ENCODE peak calls at places on chromosomes 3 and 15, in four cellular contexts. N is HepG2, Y is SJCRH30, J is cardiac muscle cell. K is an unnamed sample. For H3K9me3, the result is how much of the 10 kb centered on the place peaks cover.

GRCh38 chr3:72255736-72256559 is 471.0 kb upstream of the PROK2 start:
- DNase-seq in N (no peak), Y (peak), J (peak), K (no peak)

GRCh38 chr3:142543307-142543706 is 35.2 kb downstream of the ATR start:
- DNase-seq in N (no peak), Y (no peak), J (no peak), K (no peak)

GRCh38 chr15:43920201-43920600 is 93.4 kb downstream of the WDR76 start:
- DNase-seq in N (no peak), Y (no peak), J (peak), K (no peak)

GRCh38 chr3:86967062-86967461 is 23.9 kb downstream of the VGLL3 start:
- DNase-seq in N (no peak), Y (peak), J (no peak), K (no peak)

GRCh38 chr3:38649500-38650247 is at the start of gene SCN5A:
- DNase-seq in N (no peak), Y (peak), J (peak), K (no peak)

GRCh38 chr3:48686538-48687219 is 964 bp upstream of the NCKIPSD start:
- DNase-seq in N (no peak), Y (peak), J (no peak), K (no peak)

GRCh38 chr3:187958432-187959003 is 195.4 kb upstream of the LPP start:
- DNase-seq in N (no peak), Y (no peak), J (no peak), K (no peak)

GRCh38 chr3:188975612-188976314 is 196.0 kb upstream of the TPRG1 start:
- DNase-seq in N (no peak), Y (no peak), J (no peak), K (no peak)

GRCh38 chr15:49145651-49146609 is 9.5 kb downstream of the COPS2 start:
- DNase-seq in N (peak), Y (peak), J (peak), K (no peak)

GRCh38 chr15:52042051-52042851 is 23.2 kb downstream of the MAPK6 start:
- DNase-seq in N (no peak), Y (no peak), J (no peak), K (no peak)

GRCh38 chr3:129695203-129695602 is 88.7 kb upstream of the PLXND1 start:
- DNase-seq in N (no peak), Y (no peak), J (peak), K (no peak)

GRCh38 chr15:83305696-83306291 is 21.3 kb upstream of the BNC1 start:
- DNase-seq in N (peak), Y (peak), J (peak), K (no peak)

GRCh38 chr3:177724020-177724638 is 526.8 kb upstream of the TBL1XR1 start:
- DNase-seq in N (no peak), Y (peak), J (peak), K (peak)

GRCh38 chr15:50876260-50876988 is 32.1 kb upstream of the AP4E1 start:
- DNase-seq in N (no peak), Y (no peak), J (no peak), K (no peak)

GRCh38 chr15:29616512-29616911 is 205.8 kb downstream of the TJP1 start:
- DNase-seq in N (no peak), Y (no peak), J (no peak), K (no peak)

GRCh38 chr3:8853081-8853480 is 83.7 kb upstream of the OXTR start:
- DNase-seq in N (no peak), Y (no peak), J (no peak), K (no peak)

GRCh38 chr3:175512700-175513099 is 653.6 kb downstream of the NAALADL2 start:
- DNase-seq in N (no peak), Y (peak), J (peak), K (no peak)

GRCh38 chr3:166265153-166265552 is 427.9 kb upstream of the BCHE start:
- DNase-seq in N (no peak), Y (no peak), J (no peak), K (no peak)

GRCh38 chr3:52846427-52846983 is 11.7 kb upstream of the MUSTN1 start:
- DNase-seq in N (no peak), Y (no peak), J (no peak), K (no peak)

GRCh38 chr3:124149774-124150173 is 157.8 kb upstream of the ROPN1 start:
- DNase-seq in N (no peak), Y (no peak), J (no peak), K (no peak)

GRCh38 chr15:45146405-45146804 is 16.6 kb downstream of the DUOX1 start:
- DNase-seq in N (no peak), Y (no peak), J (no peak), K (no peak)

GRCh38 chr15:61888074-61888780 is 172.0 kb downstream of the VPS13C start:
- DNase-seq in N (no peak), Y (no peak), J (peak), K (no peak)

GRCh38 chr3:141094851-141095545 is 43.9 kb downstream of the SPSB4 start:
- DNase-seq in N (no peak), Y (peak), J (peak), K (no peak)

GRCh38 chr3:174046311-174046710 is 648.8 kb downstream of the NLGN1 start:
- DNase-seq in N (no peak), Y (no peak), J (no peak), K (no peak)

GRCh38 chr3:73094127-73094526 is 32.7 kb downstream of the EBLN2 start:
- DNase-seq in N (peak), Y (peak), J (no peak), K (no peak)

GRCh38 chr15:48149858-48150257 is 28.2 kb downstream of the MYEF2 start:
- DNase-seq in N (no peak), Y (no peak), J (peak), K (no peak)

GRCh38 chr3:14467723-14468620 is 65.6 kb downstream of the SLC6A6 start:
- DNase-seq in N (peak), Y (peak), J (peak), K (no peak)
- H3K27ac ChIP-seq in N (no peak), Y (no peak), J (no peak), K (no peak)

DNA sequence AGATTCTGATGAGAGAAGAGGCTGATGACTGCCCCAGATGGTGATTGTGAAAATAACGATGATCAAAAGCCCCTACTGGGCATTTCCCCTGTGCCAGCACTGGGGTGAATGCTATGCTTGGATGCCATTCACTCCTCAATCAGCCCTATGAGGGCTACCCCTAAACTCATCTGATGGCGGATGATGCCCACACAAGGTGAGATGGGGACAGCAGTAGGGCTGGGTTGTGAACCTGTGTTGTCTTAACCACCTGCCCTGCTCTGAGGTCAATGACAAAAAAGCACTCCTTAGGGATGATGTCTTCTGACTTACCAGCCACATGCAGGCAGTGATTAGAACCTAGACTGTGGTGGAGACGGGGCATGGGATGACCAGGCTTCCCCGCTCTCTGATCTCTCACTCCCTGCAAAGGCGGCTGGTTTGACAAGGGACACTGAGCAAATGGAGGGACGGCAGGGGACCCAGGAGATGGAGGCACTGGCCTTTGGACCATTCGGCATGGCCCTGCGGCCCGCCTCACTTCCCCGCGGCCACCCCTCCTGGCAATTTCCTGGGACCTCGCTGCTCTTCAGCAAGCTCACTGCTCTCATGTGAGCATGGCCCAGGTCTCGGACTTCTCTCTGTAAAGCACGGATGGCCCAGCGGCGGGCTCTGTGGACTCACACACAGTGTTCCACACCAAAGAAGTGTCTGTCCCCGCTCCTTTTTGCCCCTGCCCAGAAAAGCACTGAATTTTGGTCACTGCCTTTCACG is 251.4 kb upstream of the LYSMD4 start:
- DNase-seq in N (no peak), Y (no peak), J (no peak), K (no peak)
- H3K9me3 ChIP-seq in N (under half), Y (under half), J (under half), K (under half)

GRCh38 chr3:134652409-134652831 is 1.6 kb upstream of the KY start:
- DNase-seq in N (no peak), Y (no peak), J (peak), K (no peak)

GRCh38 chr3:134651347-134652041 is 672 bp upstream of the KY start:
- DNase-seq in N (no peak), Y (no peak), J (peak), K (peak)

GRCh38 chr3:134649106-134649705 is 1.6 kb downstream of the KY start:
- DNase-seq in N (no peak), Y (no peak), J (no peak), K (no peak)

GRCh38 chr3:134652886-134653630 is 2.2 kb upstream of the KY start:
- DNase-seq in N (no peak), Y (no peak), J (no peak), K (peak)

DNA sequence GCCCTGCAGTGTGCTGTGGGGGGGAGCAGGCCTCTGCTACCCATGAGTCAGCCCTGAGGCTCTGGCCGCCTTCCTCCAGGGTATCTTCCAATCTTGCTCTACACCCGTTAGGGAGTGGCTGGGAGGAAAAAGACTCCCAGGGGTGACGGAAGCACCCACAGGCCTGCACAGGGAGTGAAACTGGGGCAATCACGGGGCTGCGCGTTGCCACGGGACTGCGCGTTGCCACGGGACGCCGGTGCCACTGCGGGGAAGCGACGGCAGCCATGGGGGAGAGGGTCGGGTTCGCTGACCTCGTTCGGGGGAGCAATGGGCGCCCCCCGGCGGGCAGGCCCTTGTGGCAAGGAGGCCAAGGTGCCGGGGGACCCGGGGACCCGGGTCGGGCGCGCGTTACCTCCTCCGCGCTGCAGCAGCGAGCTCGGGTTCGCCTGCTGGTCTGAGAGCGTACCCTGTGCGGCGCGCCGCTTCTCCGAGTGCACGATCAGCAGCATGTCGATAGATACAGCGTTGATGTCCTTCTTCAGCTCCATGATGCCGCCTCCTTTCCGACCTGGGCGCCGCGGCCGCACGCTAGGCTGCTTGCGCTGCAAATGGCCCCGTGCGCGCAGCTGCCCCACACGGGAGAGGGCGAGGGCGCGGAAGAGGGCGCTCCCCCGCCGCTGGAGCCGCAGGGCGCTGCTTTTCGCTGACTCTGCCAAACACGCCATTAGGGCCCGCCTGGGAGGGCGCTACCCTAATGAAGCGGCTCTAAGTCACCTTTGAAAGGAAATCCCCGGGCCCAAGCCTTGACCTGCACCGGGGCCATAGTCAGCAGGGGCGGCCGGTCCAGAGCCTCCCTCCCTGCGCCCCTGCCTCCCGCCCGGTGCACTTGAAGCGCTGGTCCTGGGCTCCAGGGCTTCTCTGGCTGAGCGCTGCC is at the start of gene KY:
- DNase-seq in N (no peak), Y (no peak), J (peak), K (no peak)
- H3K4me3 ChIP-seq in N (no peak), Y (no peak), J (peak), K (peak)

GRCh38 chr15:89017370-89018066 is 70.7 kb upstream of the ABHD2 start:
- DNase-seq in N (peak), Y (peak), J (peak), K (peak)
- H3K27ac ChIP-seq in N (no peak), Y (no peak), J (peak), K (peak)

DNA sequence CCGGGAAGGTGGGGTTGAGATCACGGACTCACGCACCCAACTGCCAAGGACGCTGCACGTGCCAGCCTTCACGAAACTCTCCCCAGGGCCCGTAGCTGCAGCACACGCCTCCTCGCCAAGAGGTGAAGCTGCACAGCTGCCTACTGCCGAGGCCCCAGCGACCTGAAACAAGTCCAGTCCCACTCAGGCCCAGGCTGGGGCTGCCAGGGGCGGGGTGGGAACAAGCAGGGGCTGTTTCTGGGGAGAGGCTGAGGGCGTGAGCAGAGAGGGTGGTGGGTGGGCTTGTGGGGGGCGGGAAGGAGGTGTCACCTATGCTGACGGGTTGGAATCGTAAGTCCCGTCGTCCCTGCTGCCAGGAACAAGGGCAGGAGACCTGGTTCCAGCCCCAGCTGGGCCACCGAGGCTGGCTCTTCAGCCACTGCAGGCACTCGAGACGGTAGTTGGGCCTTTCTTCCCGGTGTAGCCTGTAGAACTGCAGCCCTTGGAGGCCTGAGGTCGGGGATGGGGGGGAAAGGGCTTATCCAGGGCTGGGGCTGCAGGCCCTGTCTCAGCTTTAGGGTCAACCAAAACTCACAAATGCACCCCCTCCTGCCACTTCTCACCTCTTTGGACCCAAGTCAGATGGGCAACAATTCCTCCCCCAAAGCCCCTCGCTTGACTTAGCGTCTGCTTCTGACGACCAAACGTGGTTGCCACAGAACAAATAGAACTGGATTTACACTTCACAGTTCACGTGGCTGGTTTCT is 44.4 kb downstream of the MUC20 start:
- DNase-seq in N (no peak), Y (no peak), J (no peak), K (no peak)
- H3K9me3 ChIP-seq in N (under half), Y (under half), J (under half), K (under half)

GRCh38 chr3:186772886-186773417 is 10.4 kb upstream of the EIF4A2 start:
- DNase-seq in N (no peak), Y (peak), J (peak), K (peak)
- H3K4me3 ChIP-seq in N (no peak), Y (peak), J (no peak), K (peak)